ENCODE peak calls at places on chromosome X, in seven cellular contexts. C is GM23338, K is HepG2, Y is GM23248, T is neural progenitor cell, Q is K562, J is fibroblast of lung. B is an unnamed sample. For H3K4me1, the result is how much of the 10 kb centered on the place peaks cover.

GRCh38 chrX:20974326-20974725 is 399.9 kb upstream of the CNKSR2 start:
- DNase-seq in Y (peak), J (peak), C (no peak), Q (no peak), T (no peak), K (no peak), B (no peak)

GRCh38 chrX:48509245-48509590 is 426 bp downstream of the PORCN start:
- DNase-seq in Y (peak), K (no peak), Q (no peak), J (no peak), T (peak), C (peak), B (no peak)

GRCh38 chrX:48492293-48492910 is 16.4 kb upstream of the PORCN start:
- DNase-seq in Y (peak), K (no peak), C (no peak), Q (peak), J (no peak), T (no peak), B (no peak)

GRCh38 chrX:36336746-36337145 is 417.2 kb downstream of the CFAP47 start:
- DNase-seq in T (no peak), Y (no peak), K (no peak), Q (no peak), J (no peak), C (no peak), B (no peak)

GRCh38 chrX:17601816-17602215 is 135.5 kb upstream of the SCML1 start:
- DNase-seq in Q (no peak), Y (no peak), C (peak), T (no peak), J (no peak), K (no peak), B (no peak)

GRCh38 chrX:40459576-40460158 is 121.1 kb upstream of the ATP6AP2 start:
- DNase-seq in T (peak), K (no peak), C (peak), Y (no peak), J (no peak), Q (no peak), B (no peak)

GRCh38 chrX:148979786-148980185 is 479.4 kb downstream of the AFF2 start:
- DNase-seq in Y (no peak), J (no peak), Q (no peak), K (no peak), T (no peak), C (no peak), B (no peak)

GRCh38 chrX:102546818-102547493 is 30.4 kb upstream of the TMSB15A start:
- DNase-seq in K (no peak), T (peak), J (peak), C (no peak), Y (no peak), Q (no peak), B (no peak)

GRCh38 chrX:630922-631496 is 418 bp downstream of the SHOX start:
- DNase-seq in Y (no peak), J (no peak), K (no peak), C (peak), T (peak), Q (no peak), B (no peak)

GRCh38 chrX:69530306-69530705 is 26.2 kb downstream of the NALF2 start:
- DNase-seq in T (no peak), Q (no peak), J (no peak), C (no peak), Y (no peak), K (no peak), B (no peak)

GRCh38 chrX:141405878-141406492 is 163.7 kb upstream of the SPANXC start:
- DNase-seq in T (no peak), K (no peak), Y (peak), C (no peak), Q (no peak), J (peak), B (peak)

GRCh38 chrX:101241531-101241930 is 21.9 kb downstream of the DRP2 start:
- DNase-seq in Y (no peak), K (no peak), T (no peak), C (no peak), Q (no peak), J (no peak), B (no peak)

GRCh38 chrX:136765957-136766356 is 14.8 kb downstream of the ARHGEF6 start:
- DNase-seq in J (no peak), C (no peak), Y (peak), Q (no peak), T (no peak), K (no peak), B (no peak)

GRCh38 chrX:32455704-32456103 is 755.6 kb downstream of the DMD start:
- DNase-seq in K (no peak), T (no peak), Y (no peak), J (no peak), C (no peak), Q (no peak), B (no peak)

GRCh38 chrX:38304010-38304409 is 23.3 kb downstream of the RPGR start:
- DNase-seq in Y (peak), K (peak), T (peak), Q (peak), J (peak), C (peak), B (no peak)

GRCh38 chrX:40146471-40147398 is 49.0 kb upstream of the BCOR start:
- DNase-seq in Q (no peak), T (peak), Y (peak), J (no peak), C (peak), K (no peak), B (no peak)

GRCh38 chrX:41010188-41010846 is 74.9 kb upstream of the USP9X start:
- DNase-seq in J (peak), C (peak), Q (peak), Y (peak), K (peak), T (peak), B (no peak)

GRCh38 chrX:131778269-131779218 is 234.7 kb downstream of the OR13H1 start:
- DNase-seq in Q (no peak), T (no peak), C (no peak), J (no peak), K (no peak), Y (no peak), B (no peak)

GRCh38 chrX:122641136-122641535 is 542.9 kb upstream of the GRIA3 start:
- DNase-seq in C (no peak), Y (peak), J (no peak), K (no peak), T (no peak), Q (no peak), B (no peak)

GRCh38 chrX:12032082-12032481 is 106.2 kb upstream of the FRMPD4 start:
- DNase-seq in Y (no peak), C (no peak), K (no peak), Q (no peak), T (no peak), J (no peak), B (no peak)

GRCh38 chrX:106898462-106898861 is 4.7 kb downstream of the RIPPLY1 start:
- DNase-seq in Q (peak), T (peak), K (peak), J (peak), Y (peak), C (peak), B (no peak)

GRCh38 chrX:113202601-113203000 is 362.0 kb upstream of the AMOT start:
- DNase-seq in Y (no peak), J (no peak), C (no peak), Q (no peak), K (no peak), T (no peak), B (no peak)

GRCh38 chrX:45238489-45238888 is 37.8 kb upstream of the DIPK2B start:
- DNase-seq in T (no peak), C (no peak), J (no peak), K (no peak), Q (no peak), Y (no peak), B (no peak)

GRCh38 chrX:39043838-39044550 is 242.7 kb downstream of the MID1IP1 start:
- DNase-seq in Y (no peak), K (peak), C (no peak), Q (no peak), T (no peak), J (no peak), B (no peak)

GRCh38 chrX:104253567-104254441 is 929 bp downstream of the ESX1 start:
- DNase-seq in K (no peak), Q (no peak), Y (peak), J (no peak), C (peak), T (peak), B (no peak)

GRCh38 chrX:140467211-140467610 is 37.7 kb downstream of the SOX3 start:
- DNase-seq in J (peak), Y (no peak), Q (no peak), T (no peak), K (no peak), C (no peak), B (no peak)

GRCh38 chrX:46325312-46325877 is 219.8 kb downstream of the ZNF674 start:
- DNase-seq in J (peak), C (peak), Y (peak), Q (no peak), K (peak), T (peak), B (peak)

GRCh38 chrX:1391707-1392375 is at the start of gene SLC25A6:
- DNase-seq in Y (peak), J (peak), T (peak), Q (peak), C (peak), K (peak), B (peak)

GRCh38 chrX:112259375-112259774 is 176.8 kb upstream of the TRPC5 start:
- DNase-seq in K (no peak), Y (no peak), Q (no peak), T (no peak), C (no peak), J (no peak), B (no peak)

GRCh38 chrX:104659037-104659744 is 93.2 kb downstream of the IL1RAPL2 start:
- DNase-seq in T (no peak), K (no peak), Y (no peak), Q (no peak), C (no peak), J (no peak), B (no peak)

GRCh38 chrX:55908685-55909212 is 191.2 kb downstream of the RRAGB start:
- DNase-seq in C (peak), Y (peak), J (peak), Q (no peak), T (peak), K (no peak), B (no peak)

GRCh38 chrX:295136-295535 is 14.0 kb downstream of the PLCXD1 start:
- DNase-seq in Q (no peak), J (no peak), K (no peak), C (no peak), T (no peak), Y (no peak), B (no peak)

GRCh38 chrX:134423606-134424005 is 36.4 kb upstream of the HPRT1 start:
- DNase-seq in J (peak), C (no peak), T (no peak), Q (peak), K (peak), Y (peak), B (no peak)

GRCh38 chrX:155778844-155779553 is 102.1 kb upstream of the VAMP7 start:
- DNase-seq in Y (no peak), C (no peak), T (no peak), K (no peak), J (no peak), Q (no peak), B (no peak)

GRCh38 chrX:15973299-15973698 is 118.7 kb upstream of the AP1S2 start:
- DNase-seq in C (peak), J (peak), K (peak), Q (peak), Y (peak), T (peak), B (no peak)

GRCh38 chrX:109622270-109622669 is 2.7 kb downstream of the KCNE5 start:
- DNase-seq in C (no peak), Q (peak), T (no peak), Y (no peak), J (no peak), K (no peak), B (no peak)

GRCh38 chrX:129957241-129958099 is 25.0 kb upstream of the BCORL1 start:
- DNase-seq in Y (peak), T (peak), C (peak), Q (peak), K (no peak), J (peak), B (no peak)

GRCh38 chrX:129956765-129957164 is 25.7 kb upstream of the BCORL1 start:
- DNase-seq in J (no peak), Q (no peak), K (no peak), T (no peak), Y (no peak), C (no peak), B (no peak)

GRCh38 chrX:129958814-129959492 is 23.5 kb upstream of the BCORL1 start:
- DNase-seq in K (no peak), Y (no peak), J (peak), T (no peak), C (no peak), Q (no peak), B (no peak)

GRCh38 chrX:129961180-129962083 is 21.0 kb upstream of the BCORL1 start:
- DNase-seq in Y (peak), T (peak), C (peak), J (no peak), K (peak), Q (peak), B (peak)

GRCh38 chrX:129959493-129959832 is 23.0 kb upstream of the BCORL1 start:
- DNase-seq in C (peak), J (no peak), Q (peak), T (peak), K (no peak), Y (peak), B (no peak)
- TF ChIP-seq EZH2 in C (peak), J (no peak), Q (no peak), T (no peak), K (no peak), Y (no peak), B (no peak)

GRCh38 chrX:13081385-13082285 is 37.2 kb upstream of the FAM9C start:
- DNase-seq in T (no peak), Y (peak), C (no peak), K (no peak), J (peak), Q (no peak), B (no peak)
- H3K4me1 ChIP-seq in T (under half), Y (under half), C (under half), K (under half), J (under half), Q (under half), B (under half)

GRCh38 chrX:63784346-63784901 is 590 bp downstream of the ARHGEF9 start:
- DNase-seq in Q (no peak), Y (no peak), K (no peak), C (no peak), J (no peak), T (peak), B (no peak)
- H2AFZ ChIP-seq in Q (no peak), Y (peak), K (no peak), C (no peak), J (no peak), T (no peak), B (no peak)

GRCh38 chrX:146881521-146881920 is 67.0 kb upstream of the CXorf51A start:
- DNase-seq in T (no peak), Y (no peak), C (no peak), J (no peak), Q (no peak), K (no peak), B (no peak)

GRCh38 chrX:146887020-146887419 is 72.5 kb upstream of the CXorf51A start:
- DNase-seq in Y (no peak), K (no peak), J (no peak), C (no peak), Q (no peak), T (no peak), B (no peak)
- TF ChIP-seq EZH2 in Y (no peak), K (no peak), J (no peak), C (no peak), Q (no peak), T (no peak), B (no peak)

GRCh38 chrX:67781132-67781531 is 237.3 kb downstream of the AR start:
- DNase-seq in K (no peak), Y (peak), C (no peak), J (no peak), T (no peak), Q (no peak), B (no peak)

GRCh38 chrX:67780694-67781109 is 236.9 kb downstream of the AR start:
- DNase-seq in J (peak), C (no peak), Y (peak), T (no peak), K (no peak), Q (peak), B (peak)

GRCh38 chrX:67779099-67779498 is 235.3 kb downstream of the AR start:
- DNase-seq in T (no peak), C (no peak), J (no peak), Q (no peak), Y (no peak), K (no peak), B (no peak)

GRCh38 chrX:67777148-67777547 is 233.3 kb downstream of the AR start:
- DNase-seq in K (no peak), J (no peak), C (no peak), T (no peak), Y (no peak), Q (no peak), B (no peak)
- H3K4me1 ChIP-seq in K (under half), J (under half), C (under half), T (under half), Y (under half), Q (under half), B (under half)

GRCh38 chrX:49879656-49880277 is 483 bp downstream of the USP27X start:
- DNase-seq in C (no peak), K (no peak), Q (no peak), J (no peak), Y (peak), T (no peak), B (no peak)
- H2AFZ ChIP-seq in C (no peak), K (no peak), Q (peak), J (peak), Y (peak), T (no peak), B (no peak)

DNA sequence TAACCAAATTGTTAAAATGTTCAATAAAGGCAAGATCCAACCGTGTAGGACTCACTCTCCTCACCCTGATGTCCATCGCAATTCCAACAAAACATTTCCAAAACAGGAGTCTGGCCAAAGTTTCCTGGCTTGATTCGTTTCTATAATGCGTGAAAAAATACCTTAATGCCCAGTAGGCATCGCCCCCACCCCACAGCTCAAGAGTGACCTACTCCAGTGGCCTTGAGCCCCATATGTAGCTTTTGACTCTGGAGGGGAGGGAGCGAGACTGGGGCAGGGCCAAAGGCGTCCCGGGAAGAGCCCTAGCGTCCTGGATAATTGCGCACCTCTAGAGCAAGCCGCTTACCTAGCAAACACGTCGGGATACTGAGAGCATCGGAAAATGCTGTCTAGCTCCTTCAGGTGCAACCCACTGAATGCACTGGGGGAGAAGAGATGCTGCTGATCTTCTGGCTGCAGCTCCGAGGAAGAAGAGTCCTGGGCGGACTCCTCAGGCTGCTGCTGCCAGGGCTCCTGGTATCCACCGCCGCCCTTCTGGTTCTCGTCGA is 55.6 kb upstream of the NKAP start:
- DNase-seq in Y (no peak), C (peak), J (no peak), Q (no peak), K (no peak), T (no peak), B (no peak)
- TF ChIP-seq EZH2 in Y (no peak), C (peak), J (peak), Q (no peak), K (no peak), T (peak), B (peak)

DNA sequence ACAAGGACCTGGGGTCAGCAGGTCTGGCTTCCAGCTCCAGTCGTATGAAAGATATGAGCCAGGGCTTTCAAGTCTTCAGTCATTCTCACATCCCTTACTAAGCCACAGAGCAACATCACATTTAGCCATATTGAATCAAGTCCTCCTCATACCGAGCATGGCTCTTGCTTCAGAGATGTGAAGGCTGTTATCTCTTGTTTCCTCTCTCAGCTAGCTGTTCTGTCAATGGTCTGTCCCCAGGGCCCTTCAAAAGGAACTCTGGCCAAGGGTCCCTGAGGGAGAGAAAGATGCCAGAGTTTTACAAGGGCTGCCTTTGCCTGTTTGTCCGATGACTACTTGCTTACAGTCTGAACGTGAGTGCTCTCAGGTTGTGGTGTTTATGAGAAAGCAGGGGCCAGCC is 30.5 kb downstream of the DOCK11 start:
- DNase-seq in T (no peak), K (no peak), Q (peak), C (no peak), Y (no peak), J (no peak), B (no peak)
- H3K4me1 ChIP-seq in T (under half), K (under half), Q (half or more), C (under half), Y (under half), J (under half), B (under half)

B was measured in keratinocyte.